ENCODE peak calls at places on chromosome 9, in nine cellular contexts. B, Z, A, M, U, P, X, E and S are unnamed samples.

GRCh38 chr9:130194406-130194932 is 22.3 kb downstream of the NCS1 start:
- DNase-seq in P (no peak), E (no peak), Z (no peak), X (no peak), B (no peak), U (no peak), M (no peak), A (no peak), S (no peak)

GRCh38 chr9:935348-935965 is 41.0 kb upstream of the DMRT3 start:
- DNase-seq in X (peak), Z (no peak), B (no peak), U (no peak), A (no peak), M (no peak), P (no peak), E (peak), S (no peak)

GRCh38 chr9:101028346-101029299 is at the start of gene PLPPR1:
- DNase-seq in P (no peak), B (peak), M (peak), E (peak), A (no peak), Z (no peak), X (peak), U (no peak), S (peak)

GRCh38 chr9:136318111-136318768 is 9.1 kb upstream of the GPSM1 start:
- DNase-seq in Z (no peak), U (no peak), X (no peak), P (no peak), B (no peak), E (no peak), A (no peak), M (no peak), S (no peak)

GRCh38 chr9:114344188-114344566 is 14.5 kb downstream of the ORM2 start:
- DNase-seq in U (no peak), X (no peak), Z (no peak), M (no peak), B (no peak), E (no peak), P (no peak), A (no peak), S (no peak)

GRCh38 chr9:99572529-99572928 is 249.2 kb upstream of the NR4A3 start:
- DNase-seq in B (no peak), Z (no peak), U (no peak), E (no peak), P (no peak), M (no peak), A (no peak), X (no peak), S (no peak)

GRCh38 chr9:101201626-101202025 is 173.1 kb downstream of the PLPPR1 start:
- DNase-seq in P (no peak), M (no peak), A (no peak), Z (no peak), E (no peak), U (no peak), X (no peak), B (no peak), S (no peak)

GRCh38 chr9:71781391-71781790 is 13.1 kb upstream of the CEMIP2 start:
- DNase-seq in E (no peak), Z (no peak), M (no peak), A (no peak), P (no peak), X (no peak), B (no peak), U (no peak), S (no peak)

GRCh38 chr9:134139081-134139480 is 3.2 kb downstream of the WDR5 start:
- DNase-seq in B (no peak), Z (no peak), A (no peak), E (peak), X (peak), U (no peak), P (peak), M (no peak), S (no peak)

GRCh38 chr9:133930046-133931015 is 61.8 kb downstream of the VAV2 start:
- DNase-seq in A (no peak), B (no peak), P (no peak), M (no peak), X (no peak), Z (no peak), U (no peak), E (no peak), S (no peak)

GRCh38 chr9:94946256-94946655 is 219.8 kb downstream of the AOPEP start:
- DNase-seq in Z (no peak), X (no peak), E (no peak), U (no peak), B (no peak), M (no peak), P (no peak), A (no peak), S (no peak)

GRCh38 chr9:101465330-101465915 is 29.8 kb upstream of the ALDOB start:
- DNase-seq in A (no peak), E (peak), P (peak), Z (no peak), X (peak), M (peak), B (no peak), U (no peak), S (peak)

GRCh38 chr9:98101416-98101815 is 17.6 kb downstream of the TRIM14 start:
- DNase-seq in X (no peak), E (no peak), Z (no peak), U (no peak), A (no peak), P (no peak), M (peak), B (no peak), S (no peak)

GRCh38 chr9:34417734-34418133 is 40.6 kb downstream of the FAM219A start:
- DNase-seq in X (no peak), Z (no peak), A (no peak), E (no peak), M (no peak), B (no peak), U (no peak), P (no peak), S (no peak)

GRCh38 chr9:71719585-71719984 is 48.7 kb downstream of the CEMIP2 start:
- DNase-seq in M (no peak), E (peak), A (no peak), P (no peak), U (no peak), X (no peak), B (no peak), Z (no peak), S (no peak)

GRCh38 chr9:36996677-36997076 is 37.4 kb downstream of the PAX5 start:
- DNase-seq in A (no peak), E (no peak), U (no peak), B (no peak), M (no peak), X (no peak), Z (no peak), P (no peak), S (no peak)

GRCh38 chr9:5326893-5327548 is 12.7 kb downstream of the RLN1 start:
- DNase-seq in E (no peak), U (no peak), P (no peak), M (no peak), B (no peak), X (no peak), A (peak), Z (peak), S (no peak)

GRCh38 chr9:123654647-123655637 is 275.0 kb downstream of the DENND1A start:
- DNase-seq in U (no peak), X (no peak), M (no peak), Z (no peak), E (no peak), B (no peak), A (no peak), P (no peak), S (no peak)

GRCh38 chr9:112002131-112002846 is 105.7 kb downstream of the UGCG start:
- DNase-seq in U (no peak), A (no peak), B (no peak), Z (no peak), E (no peak), M (no peak), X (no peak), P (no peak), S (no peak)

GRCh38 chr9:116342071-116342470 is 188.5 kb downstream of the PAPPA start:
- DNase-seq in A (no peak), X (no peak), M (no peak), B (no peak), Z (no peak), U (no peak), E (peak), P (no peak), S (no peak)

GRCh38 chr9:91207889-91208651 is 153.6 kb downstream of the AUH start:
- DNase-seq in E (peak), A (no peak), M (no peak), P (no peak), B (no peak), X (no peak), U (no peak), Z (peak), S (no peak)

GRCh38 chr9:134776080-134776796 is 104.4 kb upstream of the FCN2 start:
- DNase-seq in E (no peak), M (no peak), A (no peak), B (no peak), X (peak), Z (no peak), U (no peak), P (no peak), S (no peak)

GRCh38 chr9:107105784-107106183 is 177.3 kb upstream of the RAD23B start:
- DNase-seq in P (no peak), U (no peak), Z (no peak), M (no peak), A (no peak), B (no peak), E (no peak), X (no peak), S (no peak)

GRCh38 chr9:123997665-123998277 is 13.8 kb upstream of the LHX2 start:
- DNase-seq in E (no peak), M (peak), X (peak), P (no peak), B (no peak), U (no peak), A (peak), Z (no peak), S (peak)

GRCh38 chr9:128085852-128086409 is 17.9 kb downstream of the SLC25A25 start:
- DNase-seq in B (no peak), M (no peak), A (no peak), X (no peak), P (no peak), U (no peak), Z (no peak), E (no peak), S (no peak)

GRCh38 chr9:92679413-92680165 is 9.7 kb upstream of the IPPK start:
- DNase-seq in X (no peak), E (no peak), Z (no peak), M (no peak), B (no peak), U (no peak), P (no peak), A (no peak), S (no peak)

GRCh38 chr9:133542002-133542401 is 7.5 kb downstream of the ADAMTSL2 start:
- DNase-seq in E (no peak), B (no peak), Z (no peak), U (no peak), A (no peak), X (no peak), M (no peak), P (no peak), S (no peak)

GRCh38 chr9:124776952-124777645 is at the start of gene OLFML2A:
- DNase-seq in E (no peak), A (no peak), X (peak), B (no peak), Z (no peak), U (peak), M (peak), P (peak), S (no peak)

GRCh38 chr9:104227108-104227507 is 133.0 kb downstream of the SMC2 start:
- DNase-seq in P (no peak), Z (no peak), X (peak), A (no peak), M (no peak), E (peak), B (no peak), U (no peak), S (no peak)